ENCODE peak calls at places on chromosomes 5 and 9, in six cellular contexts. U is neuronal stem cell, O is neural progenitor cell, T is PC-9, M is PC-3, L is H9. Y is an unnamed sample.

GRCh38 chr5:109399092-109399759 is 10.5 kb downstream of the PJA2 start:
- DNase-seq in U (no peak), O (no peak), T (no peak), M (no peak), L (no peak), Y (no peak)

GRCh38 chr5:139004374-139005307 is 129.5 kb upstream of the LRRTM2 start:
- DNase-seq in U (no peak), O (no peak), T (no peak), M (peak; percentile 10), L (no peak), Y (no peak)

GRCh38 chr9:78677326-78677725 is 380.4 kb downstream of the PSAT1 start:
- DNase-seq in U (no peak), O (no peak), T (no peak), M (no peak), L (no peak), Y (no peak)

GRCh38 chr5:15320896-15321295 is 179.1 kb upstream of the FBXL7 start:
- DNase-seq in U (no peak), O (peak; percentile 41), T (no peak), M (no peak), L (no peak), Y (no peak)

GRCh38 chr5:31750215-31750614 is 111.3 kb downstream of the PDZD2 start:
- DNase-seq in U (no peak), O (no peak), T (no peak), M (no peak), L (no peak), Y (no peak)

GRCh38 chr9:133948138-133948537 is 44.0 kb downstream of the VAV2 start:
- DNase-seq in U (no peak), O (no peak), T (no peak), M (no peak), L (no peak), Y (no peak)

GRCh38 chr9:4116091-4116581 is 183.7 kb downstream of the GLIS3 start:
- DNase-seq in U (no peak), O (no peak), T (no peak), M (no peak), L (no peak), Y (no peak)

GRCh38 chr9:20981486-20981885 is 50.0 kb downstream of the HACD4 start:
- DNase-seq in U (no peak), O (no peak), T (no peak), M (peak; percentile 75), L (no peak), Y (no peak)

GRCh38 chr5:35651002-35651756 is 33.5 kb downstream of the SPEF2 start:
- DNase-seq in U (no peak), O (peak; percentile 55), T (peak; percentile 43), M (peak; percentile 82), L (peak; percentile 64), Y (peak; percentile 74)

GRCh38 chr5:171579162-171579561 is 159.7 kb downstream of the FGF18 start:
- DNase-seq in U (no peak), O (no peak), T (no peak), M (no peak), L (no peak), Y (no peak)

DNA sequence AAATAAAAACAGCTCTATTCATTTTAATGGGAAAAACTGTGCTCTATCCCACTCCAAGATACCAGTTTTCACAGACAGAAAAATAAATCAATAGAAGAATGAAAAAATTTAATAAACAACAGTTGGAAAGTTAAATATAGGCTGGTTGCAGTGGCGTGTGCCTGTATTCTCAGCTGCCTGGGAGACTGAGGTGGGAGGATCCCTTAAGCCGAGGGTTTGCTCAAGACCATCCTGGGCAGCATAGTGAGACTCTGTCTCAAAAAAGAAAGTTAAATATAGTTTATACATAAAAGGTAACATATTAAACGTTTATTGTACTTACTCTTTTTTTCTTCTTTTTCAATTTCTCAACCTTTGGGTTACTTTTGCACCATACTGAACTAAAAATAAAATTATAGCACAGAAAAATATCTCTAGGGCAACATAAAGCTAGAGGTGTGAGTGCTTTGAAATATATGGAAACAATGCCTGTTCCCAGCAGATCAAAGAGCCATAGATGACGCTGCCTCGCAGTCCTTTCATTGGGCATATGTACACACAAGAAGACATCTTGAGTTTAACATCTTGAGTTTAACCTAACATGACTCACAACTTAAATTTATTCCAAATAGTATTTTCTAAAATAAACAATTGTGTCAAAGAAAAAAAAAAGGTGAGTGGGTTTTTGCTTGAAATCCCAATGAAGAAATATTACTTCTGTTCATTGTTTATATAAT is 25.7 kb upstream of the KLF9 start:
- DNase-seq in U (no peak), O (no peak), T (no peak), M (no peak), L (no peak), Y (no peak)
- H3K4me1 ChIP-seq in U (no peaks in the 10 kb centered on the region), O (peaks cover 12% of the 10 kb centered on the region), T (peaks cover 17% of the 10 kb centered on the region), M (peaks cover 5% of the 10 kb centered on the region), L (no peaks in the 10 kb centered on the region), Y (no peaks in the 10 kb centered on the region)

GRCh38 chr5:157225463-157226422 is 40.2 kb upstream of the CYFIP2 start:
- DNase-seq in U (no peak), O (no peak), T (no peak), M (no peak), L (no peak), Y (no peak)
- H2AFZ ChIP-seq in U (no peak overlapping the region), O (no peak overlapping the region), T (no peak overlapping the region), M (no peak overlapping the region), L (no peak overlapping the region), Y (no peak overlapping the region)

DNA sequence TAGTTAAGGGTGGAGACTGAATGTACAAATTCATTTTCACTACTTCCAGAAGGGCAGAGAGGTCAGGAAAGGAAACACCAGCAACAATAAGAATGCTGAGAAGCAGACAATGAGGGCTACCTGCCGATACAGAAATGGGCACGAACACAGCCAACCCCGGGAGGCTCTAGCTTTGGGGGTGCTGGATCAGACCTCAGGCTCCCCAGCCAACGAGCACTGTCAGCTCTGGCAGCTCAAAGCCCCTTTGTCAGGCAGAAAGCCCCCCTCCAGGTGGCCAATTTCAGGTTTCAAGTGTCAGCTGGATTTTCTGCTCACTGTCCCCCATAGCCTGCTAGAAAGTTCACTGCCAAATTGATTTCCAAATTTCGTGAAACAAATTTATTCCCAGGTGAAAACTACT is 96.2 kb upstream of the PHYKPL start:
- DNase-seq in U (no peak), O (no peak), T (no peak), M (no peak), L (no peak), Y (no peak)
- H3K4me1 ChIP-seq in U (peaks cover 31% of the 10 kb centered on the region), O (peaks cover 6% of the 10 kb centered on the region), T (no peaks in the 10 kb centered on the region), M (peaks cover 12% of the 10 kb centered on the region), L (no peaks in the 10 kb centered on the region), Y (peaks cover 7% of the 10 kb centered on the region)

DNA sequence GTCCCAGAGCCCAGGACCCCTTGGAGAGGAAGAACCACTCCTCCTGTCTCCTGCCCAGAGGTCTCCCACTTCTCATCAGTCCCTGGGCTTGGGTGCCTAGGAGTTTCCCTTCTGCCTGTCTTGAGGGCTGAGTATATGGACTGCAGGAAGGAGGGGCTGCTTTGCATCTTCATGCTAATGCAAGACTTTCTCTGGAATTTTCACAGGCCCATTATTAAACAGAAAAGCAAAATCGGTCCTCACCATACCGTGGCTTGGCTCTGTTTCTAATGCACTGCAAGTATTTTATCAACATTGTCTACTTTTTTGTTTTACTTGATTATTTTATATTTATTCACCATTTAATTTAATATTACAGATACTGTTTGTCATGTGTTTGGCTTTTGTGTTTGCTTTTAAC is 34.5 kb downstream of the TRIO start:
- DNase-seq in U (no peak), O (no peak), T (no peak), M (no peak), L (no peak), Y (no peak)
- H2AFZ ChIP-seq in U (no peak overlapping the region), O (no peak overlapping the region), T (no peak overlapping the region), M (no peak overlapping the region), L (no peak overlapping the region), Y (no peak overlapping the region)

DNA sequence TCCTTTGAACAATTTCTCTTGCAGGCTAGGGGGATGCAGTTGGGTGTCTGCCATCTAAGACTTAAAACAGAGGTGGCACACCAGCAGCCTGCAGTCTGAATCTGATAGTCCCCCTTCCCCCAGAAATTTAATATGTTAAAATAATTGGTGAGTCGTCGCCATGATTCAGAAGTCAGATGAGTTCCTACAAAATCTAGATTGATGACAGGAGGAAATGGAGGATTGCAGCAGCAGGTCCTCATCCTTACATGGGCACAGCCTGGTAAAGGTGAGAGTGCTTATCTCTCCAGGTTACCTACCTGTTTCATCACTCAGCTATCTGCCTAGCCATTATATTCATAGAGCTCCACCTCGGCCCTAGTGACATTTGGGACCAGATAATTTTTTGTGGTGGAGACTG is 112.3 kb downstream of the PCSK1 start:
- DNase-seq in U (no peak), O (no peak), T (peak; percentile 52), M (peak; percentile 58), L (no peak), Y (no peak)
- H3K4me1 ChIP-seq in U (peaks cover 2% of the 10 kb centered on the region), O (peaks cover 9% of the 10 kb centered on the region), T (peaks cover 28% of the 10 kb centered on the region), M (peaks cover 28% of the 10 kb centered on the region), L (no peaks in the 10 kb centered on the region), Y (no peaks in the 10 kb centered on the region)

GRCh38 chr9:73089304-73089985 is 62.2 kb upstream of the ANXA1 start:
- DNase-seq in U (no peak), O (no peak), T (no peak), M (peak; percentile 32), L (no peak), Y (no peak)
- H2AFZ ChIP-seq in U (no peak overlapping the region), O (no peak overlapping the region), T (no peak overlapping the region), M (no peak overlapping the region), L (peak overlapping the region; percentile 62), Y (peak overlapping the region; percentile 7)

GRCh38 chr9:109796081-109796480 is 16.1 kb downstream of the PALM2AKAP2 start:
- DNase-seq in U (no peak), O (no peak), T (no peak), M (no peak), L (no peak), Y (no peak)
- H3K4me1 ChIP-seq in U (no peaks in the 10 kb centered on the region), O (peaks cover 18% of the 10 kb centered on the region), T (peaks cover 40% of the 10 kb centered on the region), M (peaks cover 22% of the 10 kb centered on the region), L (no peaks in the 10 kb centered on the region), Y (no peaks in the 10 kb centered on the region)

GRCh38 chr5:136285501-136285900 is 79.8 kb downstream of the TRPC7 start:
- DNase-seq in U (no peak), O (no peak), T (no peak), M (no peak), L (no peak), Y (no peak)
- H2AFZ ChIP-seq in U (no peak overlapping the region), O (no peak overlapping the region), T (no peak overlapping the region), M (no peak overlapping the region), L (no peak overlapping the region), Y (no peak overlapping the region)

GRCh38 chr5:154762261-154762660 is 7.1 kb downstream of the LARP1 start:
- DNase-seq in U (no peak), O (no peak), T (no peak), M (no peak), L (no peak), Y (no peak)
- H3K4me1 ChIP-seq in U (peaks cover 9% of the 10 kb centered on the region), O (peaks cover 51% of the 10 kb centered on the region), T (peaks cover 40% of the 10 kb centered on the region), M (peaks cover 25% of the 10 kb centered on the region), L (peaks cover 26% of the 10 kb centered on the region), Y (peaks cover 74% of the 10 kb centered on the region)

DNA sequence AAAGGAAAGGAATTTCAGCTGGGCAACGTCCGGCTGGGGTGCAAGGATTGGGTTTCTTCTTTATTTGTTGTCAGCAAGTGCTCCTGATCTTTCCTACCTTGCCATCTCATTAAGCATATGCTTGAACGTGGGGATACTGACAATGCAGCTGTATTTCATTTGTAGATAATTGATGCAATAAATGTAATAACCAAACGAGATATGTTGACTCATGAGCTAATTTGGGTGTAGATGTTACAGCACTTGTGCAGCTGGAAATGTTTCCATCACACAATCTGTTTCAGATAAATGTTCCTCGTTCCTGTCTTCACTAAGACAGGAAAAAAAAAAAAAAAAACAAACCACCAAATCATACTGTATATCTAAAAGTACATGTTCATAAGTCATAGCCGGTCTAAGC is 123.8 kb downstream of the DMRT2 start:
- DNase-seq in U (no peak), O (no peak), T (no peak), M (no peak), L (no peak), Y (no peak)
- H2AFZ ChIP-seq in U (no peak overlapping the region), O (no peak overlapping the region), T (no peak overlapping the region), M (no peak overlapping the region), L (no peak overlapping the region), Y (no peak overlapping the region)